ENCODE peak calls at places on chromosomes 16 and 17, in nine cellular contexts. W is A673, Y is lower leg skin, M is OCI-LY7, S is stomach, H is tibial artery, B is heart left ventricle, L is fibroblast of pulmonary artery, R is left lung. U is an unnamed sample.

GRCh38 chr16:10668322-10669045 is 26.2 kb downstream of the TEKT5 start:
- DNase-seq in S (peak; percentile 33), W (peak; percentile 36), L (peak; percentile 23), R (no peak), Y (no peak), H (no peak), M (peak; percentile 21), B (no peak), U (no peak)

GRCh38 chr16:720507-720989 is 398 bp upstream of the ANTKMT start:
- DNase-seq in M (no peak), S (no peak), W (peak; percentile 81), H (no peak), Y (no peak), R (no peak), L (peak; percentile 67), B (peak; percentile 70), U (peak; percentile 83)

GRCh38 chr16:11744075-11744470 is 1.4 kb upstream of the TXNDC11 start:
- DNase-seq in M (no peak), R (no peak), L (no peak), B (no peak), S (no peak), H (no peak), W (no peak), Y (no peak), U (no peak)

GRCh38 chr17:58756246-58757161 is 850 bp downstream of the PPM1E start:
- DNase-seq in W (peak; percentile 33), R (no peak), Y (no peak), B (no peak), S (no peak), L (peak; percentile 4), M (peak; percentile 38), H (no peak), U (no peak)

GRCh38 chr17:78120971-78121800 is 7.4 kb downstream of the TMC6 start:
- DNase-seq in S (no peak), R (no peak), Y (no peak), M (peak; percentile 53), H (no peak), W (no peak), L (no peak), B (no peak), U (no peak)

GRCh38 chr17:82407255-82407654 is 10.9 kb upstream of the HEXD start:
- DNase-seq in W (no peak), R (no peak), B (peak; percentile 51), H (no peak), S (peak; percentile 35), Y (no peak), M (no peak), L (no peak), U (no peak)

GRCh38 chr17:72407336-72408121 is 286.7 kb downstream of the SOX9 start:
- DNase-seq in M (peak; percentile 58), B (peak; percentile 33), Y (no peak), H (peak; percentile 80), S (peak; percentile 81), R (peak; percentile 75), L (peak; percentile 94), W (peak; percentile 98), U (peak; percentile 96)

GRCh38 chr17:46720408-46720807 is 98.1 kb downstream of the WNT3 start:
- DNase-seq in S (no peak), W (no peak), H (no peak), M (no peak), R (no peak), Y (no peak), B (no peak), L (peak; percentile 17), U (peak; percentile 48)

GRCh38 chr17:37478187-37478586 is 11.5 kb upstream of the DUSP14 start:
- DNase-seq in W (no peak), B (no peak), R (no peak), L (peak; percentile 71), S (no peak), Y (peak; percentile 93), M (no peak), H (peak; percentile 75), U (peak; percentile 95)
- TF ChIP-seq CTCF in W (no peak), B (no peak), R (no peak), L (no peak), S (no peak), Y (no peak), M (no peak), H (no peak), U (no peak)

GRCh38 chr17:70137451-70138230 is 31.7 kb upstream of the KCNJ2 start:
- DNase-seq in B (peak; percentile 53), Y (peak; percentile 88), R (peak; percentile 62), S (no peak), H (peak; percentile 83), W (peak; percentile 29), M (peak; percentile 5), L (peak; percentile 96), U (peak; percentile 98)
- H3K4me3 ChIP-seq in B (peak overlapping the region; percentile 25), Y (no peak overlapping the region), R (peak overlapping the region; percentile 6), S (peak overlapping the region; percentile 31), H (peak overlapping the region; percentile 35), W (peak overlapping the region; percentile 5), M (no peak overlapping the region), L (peak overlapping the region; percentile 45), U (peak overlapping the region; percentile 45)

GRCh38 chr16:4763791-4764190 is 3.2 kb downstream of the ZNF500 start:
- DNase-seq in M (no peak), Y (no peak), L (no peak), S (no peak), H (no peak), R (no peak), B (no peak), W (no peak), U (no peak)
- TF ChIP-seq CTCF in M (no peak), Y (no peak), L (no peak), S (no peak), H (no peak), R (no peak), B (no peak), W (no peak), U (no peak)

GRCh38 chr16:53501216-53501859 is 1.7 kb downstream of the AKTIP start:
- DNase-seq in Y (no peak), H (no peak), B (no peak), S (no peak), M (no peak), R (no peak), L (no peak), W (no peak), U (peak; percentile 56)
- H3K4me3 ChIP-seq in Y (no peak overlapping the region), H (peak overlapping the region; percentile 97), B (peak overlapping the region; percentile 97), S (peak overlapping the region; percentile 98), M (no peak overlapping the region), R (peak overlapping the region; percentile 89), L (no peak overlapping the region), W (peak overlapping the region; percentile 90), U (peak overlapping the region; percentile 3)

GRCh38 chr16:67375161-67375560 is 18.1 kb downstream of the TPPP3 start:
- DNase-seq in L (no peak), S (no peak), M (no peak), W (no peak), R (no peak), Y (no peak), H (no peak), B (no peak), U (no peak)

GRCh38 chr16:67370686-67371085 is 22.6 kb downstream of the TPPP3 start:
- DNase-seq in W (no peak), L (no peak), S (no peak), M (no peak), H (no peak), Y (no peak), B (no peak), R (no peak), U (no peak)

GRCh38 chr16:67378642-67379041 is 14.7 kb downstream of the TPPP3 start:
- DNase-seq in B (no peak), S (no peak), W (no peak), M (no peak), Y (no peak), R (no peak), H (no peak), L (no peak), U (no peak)

DNA sequence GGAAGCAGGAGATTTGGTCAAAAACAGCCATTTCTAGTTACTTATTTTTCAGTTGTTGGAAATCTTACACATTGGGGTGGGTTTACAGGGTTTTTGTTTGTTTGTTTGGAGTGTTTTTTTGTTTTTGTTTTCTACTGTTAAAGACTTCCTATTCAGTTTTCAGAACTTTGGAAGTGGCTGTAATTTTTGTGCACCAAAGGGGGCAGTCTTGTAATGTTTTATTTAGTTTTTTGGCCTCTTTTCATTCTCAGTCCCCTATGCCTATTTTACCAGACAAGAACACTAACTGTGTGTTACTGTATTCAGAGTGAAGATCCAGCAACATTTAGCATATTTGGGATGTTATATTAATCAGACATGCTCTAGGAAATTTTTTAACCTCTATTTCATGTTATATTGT is 20.6 kb downstream of the TPPP3 start:
- DNase-seq in W (peak; percentile 34), S (no peak), H (no peak), R (no peak), L (peak; percentile 61), Y (no peak), M (peak; percentile 16), B (no peak), U (peak; percentile 41)
- TF ChIP-seq CTCF in W (peak; percentile 60), S (peak; percentile 29), H (peak; percentile 21), R (peak; percentile 23), L (peak; percentile 52), Y (no peak), M (peak; percentile 73), B (peak; percentile 43), U (peak; percentile 49)

DNA sequence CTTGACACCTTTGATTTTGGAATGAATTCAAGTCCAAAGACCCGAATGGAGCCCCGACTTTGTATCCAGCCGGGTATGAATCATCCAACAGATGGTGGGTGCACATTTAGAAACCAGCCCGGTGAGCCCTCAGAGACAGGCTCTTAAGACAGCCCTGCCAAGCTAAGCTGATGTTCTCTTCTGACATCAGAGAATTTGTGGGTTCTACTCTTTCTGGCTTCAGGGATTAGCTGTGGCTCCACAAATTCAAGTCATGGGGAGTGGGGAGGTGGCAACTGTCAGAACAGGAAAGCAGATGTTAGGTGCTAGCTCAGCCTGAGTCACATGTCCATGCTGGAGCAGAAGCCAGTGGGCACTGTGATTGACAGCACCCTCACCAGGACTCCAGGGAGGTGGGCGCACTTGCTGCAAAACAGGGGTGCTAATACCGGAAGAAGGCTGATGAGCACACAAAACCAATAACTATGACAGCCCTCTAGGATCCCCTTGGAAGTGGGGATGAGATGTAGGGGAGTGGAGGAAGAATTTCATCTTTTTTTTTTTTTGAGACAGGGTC is 31.4 kb upstream of the XYLT2 start:
- DNase-seq in L (no peak), H (no peak), W (no peak), R (no peak), S (no peak), Y (no peak), M (no peak), B (no peak), U (no peak)
- H3K4me3 ChIP-seq in L (no peak overlapping the region), H (no peak overlapping the region), W (no peak overlapping the region), R (no peak overlapping the region), S (no peak overlapping the region), Y (no peak overlapping the region), M (no peak overlapping the region), B (no peak overlapping the region), U (no peak overlapping the region)

DNA sequence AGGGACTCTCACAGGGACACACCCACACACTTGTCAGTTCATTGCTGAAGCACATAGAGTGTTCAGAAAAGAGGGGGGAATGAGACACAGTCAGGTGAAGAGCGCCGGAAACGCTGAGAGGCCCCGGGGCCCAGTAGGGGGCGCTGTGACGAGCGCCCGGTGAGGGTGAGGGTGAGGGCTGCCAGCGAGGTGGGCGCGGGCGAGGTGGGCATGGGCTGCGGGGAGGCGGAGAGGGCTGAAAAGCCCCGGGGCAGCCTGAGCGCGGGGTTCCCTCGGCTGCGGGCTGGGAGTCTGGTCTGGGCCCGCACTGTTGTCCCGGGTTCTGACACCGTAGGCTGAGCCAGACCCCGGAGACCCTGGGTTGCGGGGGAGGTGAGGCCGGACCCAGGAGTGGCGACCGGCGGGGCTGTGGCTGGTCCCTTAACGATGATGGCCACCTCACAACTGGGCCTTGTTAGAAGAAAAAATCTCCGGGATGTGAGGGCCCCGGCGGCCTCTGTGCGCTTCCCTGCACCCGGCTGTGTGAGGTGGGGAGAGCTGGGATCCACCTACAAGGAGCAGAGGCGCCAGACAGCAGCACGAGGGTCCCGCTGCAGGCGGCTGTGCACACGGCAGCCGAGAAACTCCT is 91.4 kb downstream of the C16orf78 start:
- DNase-seq in R (peak; percentile 19), Y (peak; percentile 74), M (peak; percentile 66), B (no peak), S (peak; percentile 20), W (no peak), L (no peak), H (peak; percentile 47), U (no peak)
- TF ChIP-seq CTCF in R (no peak), Y (no peak), M (peak; percentile 93), B (peak; percentile 45), S (no peak), W (peak; percentile 65), L (no peak), H (no peak), U (no peak)

U was measured in fibroblast of villous mesenchyme.